ENCODE peak calls at places on chromosome 1, in nine cellular contexts. X is MCF 10A, V is pulmonary artery endothelial cell, N is H7, F is germinal center, J is NCI-H2171 treated with DMSO at 0.1 percent for 48 hours, O is pons, T is NCI-H446 treated with DMSO at 0.1 percent for 48 hours, C is endodermal cell. G is an unnamed sample.

GRCh38 chr1:213569816-213570150 is 418.0 kb upstream of the PROX1 start:
- DNase-seq in X (no peak), V (no peak), N (no peak), F (no peak), J (no peak), O (no peak), T (no peak), C (no peak), G (no peak)

GRCh38 chr1:84143796-84144565 is at the start of gene PRKACB:
- DNase-seq in X (peak), V (peak), N (no peak), F (peak), J (no peak), O (peak), T (no peak), C (no peak), G (peak)

GRCh38 chr1:118340928-118341905 is 156.2 kb upstream of the SPAG17 start:
- DNase-seq in X (no peak), V (no peak), N (no peak), F (no peak), J (no peak), O (no peak), T (no peak), C (no peak), G (no peak)

GRCh38 chr1:8424539-8425116 is 106.7 kb downstream of the SLC45A1 start:
- DNase-seq in X (no peak), V (no peak), N (peak), F (peak), J (peak), O (peak), T (no peak), C (peak), G (peak)

GRCh38 chr1:38284953-38285352 is 238.4 kb upstream of the POU3F1 start:
- DNase-seq in X (no peak), V (no peak), N (no peak), F (no peak), J (no peak), O (no peak), T (no peak), C (peak), G (no peak)

GRCh38 chr1:100164226-100164625 is 13.8 kb downstream of the LRRC39 start:
- DNase-seq in X (no peak), V (no peak), N (no peak), F (no peak), J (peak), O (peak), T (peak), C (no peak), G (no peak)

GRCh38 chr1:15370781-15371467 is 38.8 kb upstream of the EFHD2 start:
- DNase-seq in X (no peak), V (no peak), N (no peak), F (no peak), J (no peak), O (peak), T (peak), C (peak), G (no peak)

GRCh38 chr1:212500986-212501385 is 68.3 kb downstream of the NENF start:
- DNase-seq in X (peak), V (no peak), N (no peak), F (no peak), J (no peak), O (no peak), T (no peak), C (no peak), G (no peak)

GRCh38 chr1:2468041-2468472 is 8.0 kb upstream of the PLCH2 start:
- DNase-seq in X (peak), V (no peak), N (no peak), F (peak), J (no peak), O (no peak), T (no peak), C (peak), G (no peak)

GRCh38 chr1:41540886-41541591 is 56.6 kb upstream of the EDN2 start:
- DNase-seq in X (no peak), V (no peak), N (no peak), F (no peak), J (no peak), O (peak), T (no peak), C (no peak), G (no peak)

GRCh38 chr1:17994046-17994445 is 113.6 kb upstream of the IGSF21 start:
- DNase-seq in X (no peak), V (no peak), N (no peak), F (no peak), J (no peak), O (no peak), T (no peak), C (no peak), G (no peak)

GRCh38 chr1:25616932-25617625 is 488 bp downstream of the MAN1C1 start:
- DNase-seq in X (no peak), V (no peak), N (peak), F (peak), J (no peak), O (no peak), T (no peak), C (no peak), G (no peak)

GRCh38 chr1:234545512-234546386 is 64.2 kb downstream of the IRF2BP2 start:
- DNase-seq in X (no peak), V (no peak), N (no peak), F (no peak), J (no peak), O (peak), T (no peak), C (no peak), G (no peak)

GRCh38 chr1:204074274-204075115 is 1.6 kb downstream of the SOX13 start:
- DNase-seq in X (peak), V (peak), N (peak), F (no peak), J (peak), O (peak), T (no peak), C (peak), G (peak)

GRCh38 chr1:110087812-110088738 is 17.6 kb upstream of the ALX3 start:
- DNase-seq in X (peak), V (peak), N (peak), F (peak), J (peak), O (peak), T (peak), C (peak), G (no peak)

GRCh38 chr1:173149887-173150286 is 57.2 kb downstream of the TNFSF4 start:
- DNase-seq in X (peak), V (no peak), N (no peak), F (no peak), J (no peak), O (no peak), T (no peak), C (no peak), G (no peak)

GRCh38 chr1:1758692-1759455 is 19.4 kb downstream of the NADK start:
- DNase-seq in X (peak), V (no peak), N (peak), F (no peak), J (no peak), O (no peak), T (no peak), C (no peak), G (no peak)

GRCh38 chr1:200731654-200732332 is 6.9 kb upstream of the CAMSAP2 start:
- DNase-seq in X (no peak), V (no peak), N (no peak), F (no peak), J (peak), O (no peak), T (no peak), C (no peak), G (no peak)

GRCh38 chr1:156848461-156849150 is 10.3 kb downstream of the INSRR start:
- DNase-seq in X (no peak), V (no peak), N (peak), F (no peak), J (no peak), O (no peak), T (no peak), C (peak), G (no peak)

GRCh38 chr1:153570874-153571273 is 5.2 kb upstream of the S100A2 start:
- DNase-seq in X (no peak), V (no peak), N (no peak), F (no peak), J (no peak), O (no peak), T (no peak), C (no peak), G (no peak)

GRCh38 chr1:17606826-17607440 is 67.4 kb downstream of the ARHGEF10L start:
- DNase-seq in X (peak), V (no peak), N (peak), F (peak), J (peak), O (peak), T (no peak), C (peak), G (peak)

GRCh38 chr1:150165622-150166612 is 16.2 kb downstream of the PLEKHO1 start:
- DNase-seq in X (peak), V (no peak), N (peak), F (peak), J (peak), O (no peak), T (peak), C (peak), G (no peak)

GRCh38 chr1:226325178-226325577 is 16.2 kb upstream of the LIN9 start:
- DNase-seq in X (peak), V (no peak), N (no peak), F (no peak), J (no peak), O (no peak), T (no peak), C (no peak), G (no peak)

GRCh38 chr1:108524676-108525075 is 35.2 kb upstream of the EEIG2 start:
- DNase-seq in X (no peak), V (no peak), N (no peak), F (no peak), J (no peak), O (no peak), T (no peak), C (no peak), G (no peak)

GRCh38 chr1:168974117-168974516 is 132.4 kb upstream of the ATP1B1 start:
- DNase-seq in X (peak), V (no peak), N (no peak), F (no peak), J (no peak), O (no peak), T (no peak), C (no peak), G (no peak)

GRCh38 chr1:183019126-183019740 is 4.0 kb upstream of the LAMC1 start:
- DNase-seq in X (no peak), V (peak), N (no peak), F (no peak), J (no peak), O (no peak), T (no peak), C (no peak), G (no peak)

GRCh38 chr1:151251656-151252470 is 2.7 kb upstream of the PSMD4 start:
- DNase-seq in X (peak), V (peak), N (peak), F (peak), J (peak), O (peak), T (peak), C (peak), G (peak)

GRCh38 chr1:160614410-160614809 is 32.4 kb downstream of the SLAMF1 start:
- DNase-seq in X (no peak), V (no peak), N (no peak), F (no peak), J (no peak), O (no peak), T (no peak), C (no peak), G (no peak)

GRCh38 chr1:243490748-243491686 is 235.2 kb downstream of the SDCCAG8 start:
- DNase-seq in X (no peak), V (no peak), N (peak), F (no peak), J (peak), O (no peak), T (peak), C (no peak), G (no peak)

GRCh38 chr1:150567341-150567716 is 12.1 kb downstream of the MCL1 start:
- DNase-seq in X (no peak), V (no peak), N (no peak), F (peak), J (no peak), O (peak), T (no peak), C (peak), G (peak)

GRCh38 chr1:94528271-94528670 is 13.3 kb downstream of the F3 start:
- DNase-seq in X (no peak), V (no peak), N (no peak), F (no peak), J (peak), O (no peak), T (peak), C (no peak), G (no peak)

GRCh38 chr1:182391028-182391361 is 595 bp downstream of the GLUL start:
- DNase-seq in X (no peak), V (no peak), N (no peak), F (no peak), J (no peak), O (no peak), T (no peak), C (no peak), G (no peak)

GRCh38 chr1:156704930-156705320 is 458 bp downstream of the CRABP2 start:
- DNase-seq in X (peak), V (no peak), N (peak), F (no peak), J (no peak), O (no peak), T (no peak), C (peak), G (no peak)

GRCh38 chr1:243596441-243597183 is 253.4 kb downstream of the AKT3 start:
- DNase-seq in X (peak), V (no peak), N (no peak), F (no peak), J (no peak), O (no peak), T (no peak), C (no peak), G (peak)

GRCh38 chr1:231630558-231631205 is 4.1 kb downstream of the DISC1 start:
- DNase-seq in X (no peak), V (no peak), N (no peak), F (no peak), J (no peak), O (no peak), T (no peak), C (no peak), G (no peak)

GRCh38 chr1:57551476-57551875 is 127.6 kb upstream of the DAB1 start:
- DNase-seq in X (no peak), V (no peak), N (peak), F (no peak), J (no peak), O (no peak), T (no peak), C (peak), G (no peak)

GRCh38 chr1:234707641-234708040 is 97.7 kb upstream of the IRF2BP2 start:
- DNase-seq in X (peak), V (no peak), N (no peak), F (no peak), J (no peak), O (no peak), T (no peak), C (no peak), G (no peak)

GRCh38 chr1:10947691-10948462 is 64.6 kb upstream of the TARDBP start:
- DNase-seq in X (no peak), V (no peak), N (peak), F (no peak), J (no peak), O (no peak), T (no peak), C (peak), G (no peak)

G was measured in stimulated activated naive B cell treated with anti-CD40 and anti-IgM and Interleukin-4, amounts not matched to agents 10 μg/mL and 1 μg/mL and 100 μg/mL, for 72 hours.